ENCODE peak calls at places on chromosomes 4 and X, in six cellular contexts. J, W, C, M, S and F are unnamed samples.

GRCh38 chr4:116180056-116180690 is 905.2 kb downstream of the TRAM1L1 start:
- DNase-seq in S (no peak), M (no peak), J (peak; percentile 8), C (peak; percentile 32), W (no peak), F (peak; percentile 7)

GRCh38 chr4:37812713-37813112 is 13.8 kb upstream of the PGM2 start:
- DNase-seq in W (peak; percentile 56), S (no peak), M (no peak), C (no peak), J (no peak), F (peak; percentile 8)

GRCh38 chr4:3247399-3248177 is 1.4 kb upstream of the MSANTD1 start:
- DNase-seq in W (no peak), C (no peak), J (no peak), M (no peak), S (no peak), F (no peak)

GRCh38 chrX:47244676-47245075 is 11.9 kb downstream of the USP11 start:
- DNase-seq in C (no peak), M (no peak), S (no peak), J (no peak), W (no peak), F (no peak)

GRCh38 chr4:152454398-152455011 is 81.4 kb downstream of the FBXW7 start:
- DNase-seq in C (peak; percentile 29), J (no peak), W (peak; percentile 21), S (peak; percentile 3), M (no peak), F (peak; percentile 17)

GRCh38 chrX:47936224-47936939 is 67.4 kb downstream of the ZNF182 start:
- DNase-seq in J (peak; percentile 30), M (peak; percentile 62), C (no peak), S (no peak), W (no peak), F (peak; percentile 35)

GRCh38 chrX:80237072-80237471 is 183.2 kb upstream of the TENT5D start:
- DNase-seq in C (no peak), M (no peak), J (no peak), S (no peak), W (no peak), F (no peak)

GRCh38 chr4:138348055-138348454 is 105.9 kb upstream of the SLC7A11 start:
- DNase-seq in S (no peak), C (no peak), J (no peak), W (no peak), M (no peak), F (peak; percentile 7)

GRCh38 chr4:5750052-5750950 is 39.3 kb downstream of the EVC start:
- DNase-seq in W (peak; percentile 38), J (no peak), S (no peak), C (no peak), M (no peak), F (no peak)

GRCh38 chr4:183409956-183410355 is 34.5 kb upstream of the CDKN2AIP start:
- DNase-seq in S (no peak), C (no peak), W (no peak), J (no peak), M (no peak), F (peak; percentile 54)

GRCh38 chrX:124863303-124863702 is 456.4 kb upstream of the TEX13C start:
- DNase-seq in J (peak; percentile 31), M (no peak), W (no peak), S (no peak), C (no peak), F (no peak)

GRCh38 chr4:36394352-36394903 is 113.0 kb downstream of the DTHD1 start:
- DNase-seq in J (no peak), M (no peak), C (no peak), S (no peak), W (no peak), F (no peak)

GRCh38 chr4:186172551-186172950 is 18.8 kb upstream of the CYP4V2 start:
- DNase-seq in S (no peak), M (no peak), J (no peak), C (no peak), W (no peak), F (no peak)

GRCh38 chr4:151691639-151692442 is 69.0 kb downstream of the GATB start:
- DNase-seq in C (no peak), S (no peak), W (no peak), M (no peak), J (no peak), F (no peak)

GRCh38 chrX:53048169-53049126 is at the start of gene GPR173:
- DNase-seq in M (no peak), C (peak; percentile 68), W (peak; percentile 70), S (peak; percentile 33), J (peak; percentile 87), F (peak; percentile 52)

GRCh38 chrX:19571708-19572107 is 56.4 kb upstream of the MAP3K15 start:
- DNase-seq in C (no peak), M (no peak), W (no peak), S (no peak), J (no peak), F (no peak)

GRCh38 chrX:101462892-101463291 is 22.4 kb upstream of the ARMCX4 start:
- DNase-seq in W (peak; percentile 43), J (peak; percentile 31), C (no peak), S (no peak), M (no peak), F (no peak)

GRCh38 chr4:171794528-171794927 is 18.7 kb upstream of the GALNTL6 start:
- DNase-seq in S (no peak), C (no peak), W (no peak), J (no peak), M (no peak), F (no peak)

GRCh38 chr4:84381759-84382158 is 117.3 kb downstream of the NKX6-1 start:
- DNase-seq in M (no peak), J (no peak), C (no peak), W (no peak), S (no peak), F (no peak)

GRCh38 chrX:46791927-46792825 is 33.3 kb upstream of the SLC9A7 start:
- DNase-seq in J (peak; percentile 15), S (no peak), C (no peak), M (peak; percentile 55), W (peak; percentile 55), F (peak; percentile 44)

GRCh38 chr4:102823897-102824296 is 3.5 kb downstream of the UBE2D3 start:
- DNase-seq in S (no peak), M (no peak), C (no peak), W (no peak), J (no peak), F (no peak)

GRCh38 chrX:153061732-153062131 is 5.5 kb downstream of the PNMA3 start:
- DNase-seq in M (no peak), W (peak; percentile 68), J (no peak), C (no peak), S (no peak), F (no peak)

GRCh38 chr4:112536123-112536522 is 20.1 kb upstream of the NEUROG2 start:
- DNase-seq in S (no peak), C (no peak), M (no peak), W (no peak), J (no peak), F (no peak)

GRCh38 chr4:73944061-73944875 is 37.6 kb downstream of the PF4 start:
- DNase-seq in S (no peak), M (no peak), J (no peak), W (peak; percentile 18), C (no peak), F (peak; percentile 42)